ENCODE peak calls at places on chromosomes 4 and X, in nine cellular contexts. I is choroid plexus epithelial cell, Y is transverse colon, Z is GM10248, B is lower leg skin, M is glutamatergic neuron, A is upper lobe of left lung, R is epithelial cell of esophagus, V is lower lobe of right lung. J is an unnamed sample.
A peak's percentile ranks its signal among the peaks of the same experiment; 100 is the strongest.

GRCh38 chr4:627751-628150 is 2.4 kb downstream of the PDE6B start:
- DNase-seq in Z (no peak), B (peak; percentile 75), I (no peak), V (no peak), M (no peak), Y (no peak), R (no peak), A (peak; percentile 54), J (peak; percentile 30)

GRCh38 chr4:169810325-169811323 is 52.9 kb upstream of the HPF1 start:
- DNase-seq in A (no peak), R (peak; percentile 83), I (peak; percentile 92), V (no peak), B (no peak), Y (peak; percentile 10), M (no peak), Z (peak; percentile 60), J (no peak)

GRCh38 chr4:145851516-145852201 is 87.0 kb downstream of the ZNF827 start:
- DNase-seq in B (no peak), M (peak; percentile 40), A (no peak), V (no peak), R (no peak), Z (no peak), I (no peak), Y (no peak), J (no peak)

GRCh38 chr4:6620891-6621555 is 19.5 kb upstream of the MRFAP1 start:
- DNase-seq in M (no peak), I (no peak), R (no peak), Z (no peak), Y (no peak), A (no peak), V (no peak), B (no peak), J (peak; percentile 16)

GRCh38 chr4:38819569-38819968 is 15.0 kb upstream of the TLR1 start:
- DNase-seq in M (no peak), I (peak; percentile 70), A (no peak), R (peak; percentile 19), B (no peak), Y (no peak), Z (no peak), V (no peak), J (no peak)

GRCh38 chrX:136754641-136755040 is 26.1 kb downstream of the ARHGEF6 start:
- DNase-seq in I (no peak), M (no peak), A (no peak), Y (no peak), R (no peak), V (no peak), Z (no peak), B (no peak), J (no peak)

GRCh38 chr4:38664704-38665401 is 854 bp downstream of the KLF3 start:
- DNase-seq in B (peak; percentile 93), Z (peak; percentile 42), R (peak; percentile 47), M (peak; percentile 75), Y (peak; percentile 72), A (peak; percentile 91), V (peak; percentile 77), I (peak; percentile 54), J (peak; percentile 57)

GRCh38 chrX:69133561-69134542 is 31.4 kb downstream of the PJA1 start:
- DNase-seq in Z (no peak), I (peak; percentile 84), B (no peak), Y (no peak), R (peak; percentile 71), A (no peak), V (no peak), M (peak; percentile 19), J (no peak)

GRCh38 chr4:150960818-150961217 is 54.3 kb downstream of the LRBA start:
- DNase-seq in Y (no peak), I (peak; percentile 73), V (no peak), Z (no peak), B (no peak), M (peak; percentile 59), R (peak; percentile 70), A (no peak), J (no peak)

GRCh38 chr4:87975466-87975865 is at the start of gene SPP1:
- DNase-seq in Z (peak; percentile 20), B (no peak), I (peak; percentile 43), Y (no peak), V (no peak), A (no peak), R (no peak), M (peak; percentile 51), J (no peak)

GRCh38 chrX:104659037-104659744 is 93.2 kb downstream of the IL1RAPL2 start:
- DNase-seq in V (no peak), B (no peak), A (no peak), R (peak; percentile 49), Z (no peak), M (no peak), I (peak; percentile 12), Y (no peak), J (no peak)

GRCh38 chrX:15566244-15566643 is 34.5 kb downstream of the ACE2 start:
- DNase-seq in Y (no peak), R (no peak), Z (no peak), B (no peak), A (no peak), M (no peak), V (no peak), I (no peak), J (no peak)

GRCh38 chrX:15564981-15565579 is 35.7 kb downstream of the ACE2 start:
- DNase-seq in Y (peak; percentile 69), Z (peak; percentile 24), A (no peak), V (peak; percentile 73), R (peak; percentile 86), I (peak; percentile 70), M (peak; percentile 38), B (peak; percentile 88), J (peak; percentile 45)

GRCh38 chrX:15567267-15567666 is 33.5 kb downstream of the ACE2 start:
- DNase-seq in Y (no peak), R (no peak), M (no peak), I (no peak), A (no peak), V (no peak), B (no peak), Z (no peak), J (no peak)

GRCh38 chrX:15570145-15570544 is 30.6 kb downstream of the ACE2 start:
- DNase-seq in R (no peak), I (no peak), A (no peak), M (no peak), B (no peak), V (no peak), Y (no peak), Z (no peak), J (no peak)

DNA sequence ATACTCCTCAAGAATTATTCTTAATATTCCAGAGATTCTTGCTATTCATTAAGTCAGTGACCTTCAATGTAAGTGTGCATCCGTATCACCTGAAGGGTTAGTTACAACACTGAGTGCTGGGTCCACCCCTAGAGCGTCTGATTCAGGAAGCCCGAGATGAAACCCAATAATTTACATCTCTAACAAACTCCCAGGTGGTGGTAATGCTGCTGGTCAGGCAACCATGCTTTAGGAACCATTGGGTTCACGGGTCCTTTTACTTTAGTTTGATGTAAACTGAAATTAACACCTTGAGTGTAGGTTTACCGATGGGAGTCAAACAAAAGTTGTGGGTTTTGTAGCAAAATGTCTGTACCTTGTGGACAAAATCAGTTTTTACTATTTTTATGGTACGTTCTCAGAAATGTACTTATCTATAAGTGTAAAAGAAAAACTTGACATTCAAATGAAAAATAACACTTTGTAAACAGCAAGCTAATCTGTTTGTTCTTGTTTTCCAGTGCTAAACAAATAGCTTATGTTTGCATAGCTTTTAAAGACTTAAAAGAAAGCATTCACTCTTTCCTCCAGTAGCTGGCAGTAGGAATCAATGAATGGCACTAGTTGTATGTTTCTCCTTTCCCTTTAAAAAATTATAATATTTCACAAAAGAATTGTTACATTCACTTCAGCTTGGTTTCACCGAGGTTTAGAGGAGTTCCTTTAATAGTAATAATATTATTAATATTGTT is 32.7 kb downstream of the ACE2 start:
- DNase-seq in R (peak; percentile 30), Y (no peak), B (no peak), V (no peak), M (no peak), A (no peak), Z (no peak), I (peak; percentile 23), J (no peak)
- TF ChIP-seq CTCF in R (peak; percentile 68), Y (peak; percentile 18), B (no peak), V (peak; percentile 23), M (no peak), A (no peak), Z (no peak), I (peak; percentile 40), J (no peak)

GRCh38 chr4:77579406-77580076 is 26.1 kb upstream of the CXCL13 start:
- DNase-seq in I (peak; percentile 85), Z (no peak), Y (no peak), V (no peak), A (no peak), R (peak; percentile 89), B (no peak), M (no peak), J (no peak)

GRCh38 chr4:77582151-77582550 is 23.5 kb upstream of the CXCL13 start:
- DNase-seq in V (no peak), B (no peak), I (peak; percentile 52), Z (no peak), R (peak; percentile 37), A (no peak), M (no peak), Y (no peak), J (no peak)

GRCh38 chr4:77581724-77582123 is 23.9 kb upstream of the CXCL13 start:
- DNase-seq in M (no peak), I (no peak), A (no peak), B (no peak), R (peak; percentile 75), Y (no peak), V (no peak), Z (no peak), J (no peak)

GRCh38 chr4:77576351-77576750 is 29.3 kb upstream of the CXCL13 start:
- DNase-seq in A (no peak), Y (no peak), M (no peak), B (no peak), Z (no peak), R (no peak), I (no peak), V (no peak), J (no peak)

DNA sequence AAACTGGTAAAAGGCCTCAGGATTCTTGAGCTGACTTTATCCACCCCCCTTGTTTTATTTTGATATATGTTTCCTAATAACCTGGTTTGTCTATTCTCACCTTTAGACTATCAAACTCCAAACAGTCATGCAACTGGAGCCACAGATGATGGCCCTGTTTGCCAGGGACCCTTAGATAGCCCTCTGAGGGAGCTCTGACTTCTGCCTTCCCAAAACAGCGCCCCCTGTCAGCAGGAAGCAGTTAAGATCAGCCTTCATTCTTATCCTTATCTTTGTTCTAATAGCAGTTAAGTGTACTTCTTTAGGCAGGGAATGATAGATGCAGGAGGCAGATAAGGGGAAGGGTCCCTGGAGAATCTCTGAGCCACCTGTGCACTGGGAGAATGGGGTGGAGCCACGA is 27.5 kb upstream of the CXCL13 start:
- DNase-seq in V (no peak), Z (no peak), Y (no peak), R (no peak), A (no peak), I (no peak), B (no peak), M (no peak), J (no peak)
- TF ChIP-seq CTCF in V (no peak), Z (no peak), Y (no peak), R (no peak), A (no peak), I (peak; percentile 25), B (no peak), M (peak; percentile 21), J (peak; percentile 18)

GRCh38 chr4:55819634-55820033 is at the start of gene EXOC1L:
- DNase-seq in Z (no peak), Y (no peak), R (no peak), I (peak; percentile 12), A (peak; percentile 47), B (no peak), M (peak; percentile 75), V (no peak), J (no peak)
- TF ChIP-seq CTCF in Z (no peak), Y (no peak), R (no peak), I (peak; percentile 23), A (no peak), B (no peak), M (no peak), V (no peak), J (no peak)

GRCh38 chr4:48546336-48546735 is 56.3 kb downstream of the ZAR1 start:
- DNase-seq in V (no peak), I (peak; percentile 75), Z (no peak), A (no peak), M (no peak), Y (no peak), B (no peak), R (peak; percentile 24), J (no peak)
- TF ChIP-seq CTCF in V (peak; percentile 36), I (peak; percentile 90), Z (peak; percentile 51), A (peak; percentile 16), M (peak; percentile 15), Y (peak; percentile 20), B (no peak), R (peak; percentile 63), J (peak; percentile 33)

J was measured in CD14-positive monocyte.